ENCODE peak calls at places on chromosomes 16 and 17, in four cellular contexts. One of them, this sample, is unnamed.

GRCh38 chr17:33811006-33811760 is 443.9 kb upstream of the CCL2 start:
- DNase-seq in K562: no peak
- DNase-seq in endothelial cell of umbilical vein: no peak
- DNase-seq in IMR-90: no peak
- DNase-seq in this sample: no peak

GRCh38 chr16:7714775-7715174 is 382.1 kb downstream of the RBFOX1 start:
- DNase-seq in IMR-90: no peak
- DNase-seq in K562: no peak
- DNase-seq in endothelial cell of umbilical vein: no peak
- DNase-seq in this sample: no peak

GRCh38 chr17:10792156-10792555 is 11.7 kb downstream of the TMEM238L start:
- DNase-seq in K562: no peak
- DNase-seq in endothelial cell of umbilical vein: no peak
- DNase-seq in IMR-90: no peak
- DNase-seq in this sample: peak; percentile 89

GRCh38 chr17:19412984-19413383 is 2.0 kb downstream of the RNF112 start:
- DNase-seq in endothelial cell of umbilical vein: no peak
- DNase-seq in IMR-90: no peak
- DNase-seq in K562: no peak
- DNase-seq in this sample: no peak

GRCh38 chr16:88826070-88826840 is 14.5 kb upstream of the APRT start:
- DNase-seq in K562: no peak
- DNase-seq in IMR-90: no peak
- DNase-seq in endothelial cell of umbilical vein: no peak
- DNase-seq in this sample: no peak

GRCh38 chr17:21353326-21354010 is 22.7 kb upstream of the KCNJ12 start:
- DNase-seq in endothelial cell of umbilical vein: no peak
- DNase-seq in IMR-90: no peak
- DNase-seq in K562: no peak
- DNase-seq in this sample: no peak

GRCh38 chr16:53093162-53093744 is 38.5 kb downstream of the CHD9 start:
- DNase-seq in IMR-90: no peak
- DNase-seq in K562: no peak
- DNase-seq in endothelial cell of umbilical vein: no peak
- DNase-seq in this sample: no peak

GRCh38 chr17:2965621-2966275 is 97.7 kb downstream of the OR1D5 start:
- DNase-seq in endothelial cell of umbilical vein: no peak
- DNase-seq in K562: no peak
- DNase-seq in IMR-90: peak; percentile 74
- DNase-seq in this sample: no peak

GRCh38 chr17:73547790-73548189 is 96.5 kb downstream of the SDK2 start:
- DNase-seq in endothelial cell of umbilical vein: no peak
- DNase-seq in K562: no peak
- DNase-seq in IMR-90: no peak
- DNase-seq in this sample: no peak

GRCh38 chr16:1291576-1291974 is 17.9 kb upstream of the UBE2I start:
- DNase-seq in IMR-90: no peak
- DNase-seq in K562: no peak
- DNase-seq in endothelial cell of umbilical vein: no peak
- DNase-seq in this sample: no peak

GRCh38 chr16:1723450-1724147 is 17.6 kb downstream of the MAPK8IP3 start:
- DNase-seq in endothelial cell of umbilical vein: peak; percentile 60
- DNase-seq in IMR-90: peak; percentile 32
- DNase-seq in K562: peak; percentile 64
- DNase-seq in this sample: no peak

GRCh38 chr17:73371846-73372245 is 60.0 kb upstream of the CDC42EP4 start:
- DNase-seq in IMR-90: no peak
- DNase-seq in endothelial cell of umbilical vein: no peak
- DNase-seq in K562: no peak
- DNase-seq in this sample: no peak

GRCh38 chr16:54657058-54657708 is 273.5 kb upstream of the IRX5 start:
- DNase-seq in endothelial cell of umbilical vein: no peak
- DNase-seq in K562: no peak
- DNase-seq in IMR-90: no peak
- DNase-seq in this sample: peak; percentile 83

GRCh38 chr17:56653877-56654276 is 60.4 kb downstream of the NOG start:
- DNase-seq in K562: peak; percentile 34
- DNase-seq in endothelial cell of umbilical vein: peak; percentile 33
- DNase-seq in IMR-90: peak; percentile 52
- DNase-seq in this sample: peak; percentile 25

GRCh38 chr16:16146380-16147315 is 76.6 kb downstream of the ABCC6 start:
- DNase-seq in endothelial cell of umbilical vein: no peak
- DNase-seq in K562: no peak
- DNase-seq in IMR-90: no peak
- DNase-seq in this sample: no peak

GRCh38 chr16:67841198-67841815 is 813 bp upstream of the THAP11 start:
- DNase-seq in IMR-90: no peak
- DNase-seq in K562: no peak
- DNase-seq in endothelial cell of umbilical vein: no peak
- DNase-seq in this sample: no peak

GRCh38 chr16:65120811-65121721 is 797 bp downstream of the CDH11 start:
- DNase-seq in K562: no peak
- DNase-seq in IMR-90: peak; percentile 37
- DNase-seq in endothelial cell of umbilical vein: peak; percentile 51
- DNase-seq in this sample: no peak

GRCh38 chr17:48915459-48916282 is 7.5 kb downstream of the UBE2Z start:
- DNase-seq in endothelial cell of umbilical vein: peak; percentile 47
- DNase-seq in IMR-90: peak; percentile 93
- DNase-seq in K562: no peak
- DNase-seq in this sample: peak; percentile 85

GRCh38 chr17:69949931-69950330 is 125.1 kb upstream of the KCNJ16 start:
- DNase-seq in endothelial cell of umbilical vein: no peak
- DNase-seq in K562: no peak
- DNase-seq in IMR-90: peak; percentile 7
- DNase-seq in this sample: no peak

GRCh38 chr16:11208916-11209665 is 46.9 kb downstream of the SOCS1 start:
- DNase-seq in K562: no peak
- DNase-seq in IMR-90: no peak
- DNase-seq in endothelial cell of umbilical vein: no peak
- DNase-seq in this sample: no peak

GRCh38 chr16:80910434-80910833 is 96.3 kb downstream of the CMC2 start:
- DNase-seq in endothelial cell of umbilical vein: no peak
- DNase-seq in K562: no peak
- DNase-seq in IMR-90: no peak
- DNase-seq in this sample: no peak

GRCh38 chr17:82497483-82498405 is 21.8 kb upstream of the FOXK2 start:
- DNase-seq in IMR-90: peak; percentile 82
- DNase-seq in K562: no peak
- DNase-seq in endothelial cell of umbilical vein: peak; percentile 51
- DNase-seq in this sample: no peak

GRCh38 chr16:84366208-84366607 is 2.1 kb upstream of the ATP2C2 start:
- DNase-seq in IMR-90: no peak
- DNase-seq in endothelial cell of umbilical vein: no peak
- DNase-seq in K562: no peak
- DNase-seq in this sample: no peak

DNA sequence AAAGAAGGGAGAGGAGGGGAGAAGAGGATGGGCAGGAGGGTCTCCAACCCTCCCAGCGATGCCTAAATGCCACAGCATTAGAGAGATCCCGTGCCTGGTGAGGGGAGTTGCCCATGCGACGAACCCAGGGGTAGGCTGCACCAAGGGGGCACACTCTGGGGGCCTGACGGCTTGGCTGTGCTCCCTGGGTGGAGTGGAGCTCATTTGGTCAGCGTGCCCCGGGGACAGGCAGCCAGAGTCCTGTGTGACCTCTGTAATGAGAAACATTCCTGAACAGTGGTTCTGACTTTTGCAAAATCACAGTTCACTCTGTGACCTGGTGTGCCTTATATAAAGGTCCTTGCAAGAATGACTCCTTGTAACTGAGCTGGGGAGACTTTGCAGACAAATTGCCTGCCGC is 205.0 kb upstream of the N4BP1 start:
- DNase-seq in K562: no peak
- DNase-seq in IMR-90: no peak
- DNase-seq in endothelial cell of umbilical vein: no peak
- DNase-seq in this sample: no peak
- H3K9ac ChIP-seq in K562: no peak overlapping the region
- H3K9ac ChIP-seq in IMR-90: no peak overlapping the region
- H3K9ac ChIP-seq in endothelial cell of umbilical vein: no peak overlapping the region
- H3K9ac ChIP-seq in this sample: no peak overlapping the region

GRCh38 chr16:49763826-49764225 is 92.1 kb downstream of the ZNF423 start:
- DNase-seq in endothelial cell of umbilical vein: peak; percentile 20
- DNase-seq in K562: no peak
- DNase-seq in IMR-90: no peak
- DNase-seq in this sample: no peak

GRCh38 chr16:49767414-49767813 is 88.5 kb downstream of the ZNF423 start:
- DNase-seq in K562: no peak
- DNase-seq in IMR-90: no peak
- DNase-seq in endothelial cell of umbilical vein: no peak
- DNase-seq in this sample: no peak

GRCh38 chr16:49773534-49774486 is 82.1 kb downstream of the ZNF423 start:
- DNase-seq in IMR-90: no peak
- DNase-seq in endothelial cell of umbilical vein: peak; percentile 18
- DNase-seq in K562: no peak
- DNase-seq in this sample: no peak

GRCh38 chr16:49766280-49766679 is 89.6 kb downstream of the ZNF423 start:
- DNase-seq in IMR-90: no peak
- DNase-seq in endothelial cell of umbilical vein: no peak
- DNase-seq in K562: no peak
- DNase-seq in this sample: no peak

GRCh38 chr16:49767998-49768397 is 87.9 kb downstream of the ZNF423 start:
- DNase-seq in endothelial cell of umbilical vein: no peak
- DNase-seq in K562: no peak
- DNase-seq in IMR-90: no peak
- DNase-seq in this sample: no peak
- H3K9me1 ChIP-seq in endothelial cell of umbilical vein: no peaks in the 10 kb centered on the region
- H3K9me1 ChIP-seq in K562: no peaks in the 10 kb centered on the region
- H3K9me1 ChIP-seq in IMR-90: no peaks in the 10 kb centered on the region
- H3K9me1 ChIP-seq in this sample: no peaks in the 10 kb centered on the region

GRCh38 chr17:76077582-76078110 is 1.3 kb upstream of the ZACN start:
- DNase-seq in K562: peak; percentile 49
- DNase-seq in IMR-90: no peak
- DNase-seq in endothelial cell of umbilical vein: no peak
- DNase-seq in this sample: no peak
- H3K9ac ChIP-seq in K562: no peak overlapping the region
- H3K9ac ChIP-seq in IMR-90: no peak overlapping the region
- H3K9ac ChIP-seq in endothelial cell of umbilical vein: no peak overlapping the region
- H3K9ac ChIP-seq in this sample: no peak overlapping the region

DNA sequence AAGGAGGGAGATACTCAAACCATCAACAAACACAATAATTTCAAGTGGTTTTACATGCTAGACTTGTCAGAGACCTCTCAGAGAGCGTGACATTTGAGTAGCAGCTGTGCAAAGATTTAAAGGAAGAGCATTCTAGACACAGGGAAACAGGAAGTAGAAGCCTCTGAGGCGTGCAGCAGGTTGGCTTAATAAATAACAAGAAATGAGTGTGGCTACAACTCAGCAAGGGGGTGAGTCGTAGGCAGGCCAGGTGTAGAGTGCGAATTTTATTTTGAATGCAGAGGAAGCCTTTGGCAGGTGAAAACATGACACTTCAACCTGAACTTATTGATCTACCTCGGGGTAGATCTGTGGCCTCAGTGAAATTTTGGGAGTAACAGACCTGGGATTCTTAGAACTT is 73.2 kb upstream of the MRTFB start:
- DNase-seq in K562: no peak
- DNase-seq in endothelial cell of umbilical vein: peak; percentile 21
- DNase-seq in IMR-90: no peak
- DNase-seq in this sample: no peak
- H3K9me1 ChIP-seq in K562: no peaks in the 10 kb centered on the region
- H3K9me1 ChIP-seq in endothelial cell of umbilical vein: no peaks in the 10 kb centered on the region
- H3K9me1 ChIP-seq in IMR-90: no peaks in the 10 kb centered on the region
- H3K9me1 ChIP-seq in this sample: no peaks in the 10 kb centered on the region

GRCh38 chr16:71408536-71408935 is 33.3 kb downstream of the TLE7 start:
- DNase-seq in endothelial cell of umbilical vein: no peak
- DNase-seq in K562: no peak
- DNase-seq in IMR-90: no peak
- DNase-seq in this sample: no peak

GRCh38 chr16:71406724-71407123 is 35.1 kb downstream of the TLE7 start:
- DNase-seq in endothelial cell of umbilical vein: no peak
- DNase-seq in K562: no peak
- DNase-seq in IMR-90: no peak
- DNase-seq in this sample: no peak

GRCh38 chr16:71410146-71410545 is 31.7 kb downstream of the TLE7 start:
- DNase-seq in endothelial cell of umbilical vein: no peak
- DNase-seq in IMR-90: no peak
- DNase-seq in K562: no peak
- DNase-seq in this sample: no peak

GRCh38 chr16:71407731-71408130 is 34.1 kb downstream of the TLE7 start:
- DNase-seq in K562: no peak
- DNase-seq in endothelial cell of umbilical vein: no peak
- DNase-seq in IMR-90: no peak
- DNase-seq in this sample: no peak

GRCh38 chr16:71409038-71409775 is 32.6 kb downstream of the TLE7 start:
- DNase-seq in endothelial cell of umbilical vein: no peak
- DNase-seq in K562: no peak
- DNase-seq in IMR-90: no peak
- DNase-seq in this sample: no peak
- H3K9ac ChIP-seq in endothelial cell of umbilical vein: no peak overlapping the region
- H3K9ac ChIP-seq in K562: no peak overlapping the region
- H3K9ac ChIP-seq in IMR-90: no peak overlapping the region
- H3K9ac ChIP-seq in this sample: no peak overlapping the region

This sample was measured in keratinocyte.